ENCODE peak calls at places on chromosomes 1 and 21, in six cellular contexts. K is CD8-positive, alpha-beta T cell; D is fibroblast of lung; C is astrocyte of the spinal cord; E is adrenal gland; Q is lower leg skin. X is an unnamed sample.

GRCh38 chr1:27102707-27103468 is 52.0 kb downstream of the SLC9A1 start:
- DNase-seq in Q (peak; percentile 97), D (peak; percentile 46), E (peak; percentile 69), K (peak; percentile 76), C (peak; percentile 54), X (peak; percentile 93)

GRCh38 chr1:201748331-201748730 is 80.6 kb upstream of the IPO9 start:
- DNase-seq in Q (no peak), C (peak; percentile 97), E (no peak), D (peak; percentile 68), K (no peak), X (no peak)

GRCh38 chr1:232388363-232388762 is 241.6 kb downstream of the SIPA1L2 start:
- DNase-seq in Q (no peak), C (no peak), E (no peak), K (no peak), D (no peak), X (no peak)

GRCh38 chr1:46724991-46725735 is 6.2 kb upstream of the EFCAB14 start:
- DNase-seq in K (peak; percentile 52), E (peak; percentile 70), Q (peak; percentile 88), D (peak; percentile 88), C (peak; percentile 84), X (no peak)

GRCh38 chr1:225694151-225694603 is 41.3 kb upstream of the ENAH start:
- DNase-seq in Q (peak; percentile 8), E (peak; percentile 76), K (no peak), C (peak; percentile 41), D (peak; percentile 56), X (no peak)

GRCh38 chr1:61327436-61327835 is 245.1 kb downstream of the NFIA start:
- DNase-seq in C (no peak), E (no peak), K (no peak), D (no peak), Q (no peak), X (no peak)

GRCh38 chr1:41895552-41895951 is 23.2 kb downstream of the HIVEP3 start:
- DNase-seq in C (no peak), D (no peak), Q (no peak), E (no peak), K (no peak), X (no peak)

GRCh38 chr1:199157494-199157893 is 518.7 kb downstream of the PTPRC start:
- DNase-seq in D (no peak), C (peak; percentile 52), K (no peak), E (no peak), Q (no peak), X (no peak)

GRCh38 chr1:214658785-214659184 is 55.8 kb downstream of the CENPF start:
- DNase-seq in D (peak; percentile 40), Q (no peak), E (peak; percentile 53), K (no peak), C (peak; percentile 51), X (no peak)

GRCh38 chr21:21114456-21114855 is 116.2 kb downstream of the NCAM2 start:
- DNase-seq in E (no peak), Q (no peak), D (no peak), K (no peak), C (no peak), X (no peak)

DNA sequence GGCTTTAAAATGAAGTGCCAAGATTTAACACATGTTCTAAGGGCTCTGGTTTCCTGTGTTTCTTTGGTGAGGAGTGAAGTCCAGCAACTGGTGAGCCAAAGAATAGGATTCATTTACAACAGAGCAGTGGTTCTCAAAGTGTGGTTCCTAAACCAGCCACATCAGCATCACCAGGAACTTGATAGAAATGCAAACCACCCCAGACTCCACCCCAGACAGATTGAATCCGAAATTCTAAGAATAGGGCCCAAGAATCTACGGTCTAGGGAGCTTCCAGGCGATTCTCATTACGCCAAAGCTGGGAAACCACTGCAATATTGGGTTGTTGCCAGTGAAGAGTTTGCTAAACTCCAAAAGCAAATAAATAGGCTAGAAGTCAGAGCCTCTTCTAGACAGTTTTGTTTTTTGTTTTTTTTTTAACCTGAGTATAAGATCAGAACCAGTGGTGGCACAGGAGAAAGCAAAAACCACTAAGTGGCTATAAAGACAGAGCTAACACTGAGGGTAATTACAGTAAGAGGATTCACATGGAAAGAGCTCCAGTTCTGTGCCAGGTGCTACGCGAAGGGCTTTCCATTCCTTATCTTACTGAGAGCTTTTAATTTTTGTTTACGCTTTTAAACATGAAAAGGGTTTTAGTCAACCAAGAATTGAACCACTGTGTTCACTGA is 42.5 kb upstream of the FMO2 start:
- DNase-seq in E (peak; percentile 20), K (no peak), C (peak; percentile 86), D (peak; percentile 92), Q (no peak), X (no peak)
- TF ChIP-seq CTCF in E (no peak), K (no peak), C (no peak), D (no peak), Q (no peak), X (no peak)

GRCh38 chr1:217019475-217019874 is 296.2 kb upstream of the ESRRG start:
- DNase-seq in C (no peak), D (no peak), E (no peak), Q (no peak), K (no peak), X (no peak)
- TF ChIP-seq CTCF in C (no peak), D (no peak), E (no peak), Q (no peak), K (no peak), X (no peak)

DNA sequence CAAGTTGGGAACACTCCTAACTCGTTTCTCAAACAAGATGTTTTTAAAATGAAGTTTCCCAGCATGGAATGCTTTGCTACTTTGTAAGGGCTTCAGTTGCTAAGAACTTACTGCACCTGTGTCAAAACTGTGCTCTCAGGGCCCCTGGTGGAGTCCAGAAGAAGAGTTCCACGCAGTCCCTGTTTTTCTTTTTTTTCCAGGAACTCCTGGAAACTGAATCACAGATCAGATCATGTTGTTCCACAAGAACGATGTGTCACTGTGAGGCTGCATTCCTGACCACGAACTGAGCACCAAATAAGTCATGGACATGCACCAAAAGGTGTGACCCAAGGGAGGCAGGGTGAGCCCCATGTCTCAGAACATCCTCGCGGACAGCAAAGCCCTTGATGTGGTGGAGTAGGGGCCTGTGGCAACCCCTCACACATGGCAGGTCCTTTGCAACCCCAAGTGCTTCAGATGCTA is 257.2 kb downstream of the KCNJ6 start:
- DNase-seq in C (peak; percentile 64), D (peak; percentile 75), Q (no peak), E (peak; percentile 46), K (no peak), X (no peak)
- TF ChIP-seq CTCF in C (peak; percentile 22), D (peak; percentile 27), Q (no peak), E (peak; percentile 22), K (no peak), X (no peak)

GRCh38 chr1:210291088-210291487 is 37.6 kb upstream of the HHAT start:
- DNase-seq in E (no peak), K (no peak), C (no peak), Q (no peak), D (no peak), X (no peak)

GRCh38 chr1:210293191-210293607 is 35.5 kb upstream of the HHAT start:
- DNase-seq in C (peak; percentile 88), E (peak; percentile 14), K (no peak), D (peak; percentile 96), Q (peak; percentile 92), X (no peak)

GRCh38 chr1:210291786-210292275 is 36.9 kb upstream of the HHAT start:
- DNase-seq in E (no peak), Q (no peak), D (peak; percentile 71), K (no peak), C (peak; percentile 40), X (no peak)

GRCh38 chr1:210294991-210295773 is 33.5 kb upstream of the HHAT start:
- DNase-seq in D (no peak), Q (peak; percentile 92), K (no peak), E (no peak), C (peak; percentile 74), X (no peak)

GRCh38 chr1:210292276-210292851 is 36.3 kb upstream of the HHAT start:
- DNase-seq in E (peak; percentile 45), C (peak; percentile 30), Q (peak; percentile 92), K (no peak), D (no peak), X (no peak)
- TF ChIP-seq CTCF in E (no peak), C (peak; percentile 30), Q (no peak), K (no peak), D (no peak), X (no peak)

GRCh38 chr1:44355582-44356305 is 687 bp upstream of the ERI3 start:
- DNase-seq in Q (no peak), E (no peak), C (no peak), K (no peak), D (no peak), X (no peak)

GRCh38 chr1:44357710-44358109 is 2.7 kb upstream of the ERI3 start:
- DNase-seq in K (no peak), C (no peak), E (no peak), Q (no peak), D (no peak), X (no peak)

GRCh38 chr1:44366576-44366975 is 11.5 kb upstream of the ERI3 start:
- DNase-seq in K (no peak), C (no peak), E (no peak), D (no peak), Q (peak; percentile 29), X (no peak)

GRCh38 chr1:44359234-44359937 is 4.3 kb upstream of the ERI3 start:
- DNase-seq in Q (peak; percentile 34), C (no peak), D (no peak), K (no peak), E (no peak), X (no peak)

GRCh38 chr1:44361478-44361877 is 6.4 kb upstream of the ERI3 start:
- DNase-seq in Q (no peak), E (no peak), D (no peak), C (no peak), K (no peak), X (no peak)
- TF ChIP-seq CTCF in Q (no peak), E (no peak), D (no peak), C (no peak), K (no peak), X (no peak)

DNA sequence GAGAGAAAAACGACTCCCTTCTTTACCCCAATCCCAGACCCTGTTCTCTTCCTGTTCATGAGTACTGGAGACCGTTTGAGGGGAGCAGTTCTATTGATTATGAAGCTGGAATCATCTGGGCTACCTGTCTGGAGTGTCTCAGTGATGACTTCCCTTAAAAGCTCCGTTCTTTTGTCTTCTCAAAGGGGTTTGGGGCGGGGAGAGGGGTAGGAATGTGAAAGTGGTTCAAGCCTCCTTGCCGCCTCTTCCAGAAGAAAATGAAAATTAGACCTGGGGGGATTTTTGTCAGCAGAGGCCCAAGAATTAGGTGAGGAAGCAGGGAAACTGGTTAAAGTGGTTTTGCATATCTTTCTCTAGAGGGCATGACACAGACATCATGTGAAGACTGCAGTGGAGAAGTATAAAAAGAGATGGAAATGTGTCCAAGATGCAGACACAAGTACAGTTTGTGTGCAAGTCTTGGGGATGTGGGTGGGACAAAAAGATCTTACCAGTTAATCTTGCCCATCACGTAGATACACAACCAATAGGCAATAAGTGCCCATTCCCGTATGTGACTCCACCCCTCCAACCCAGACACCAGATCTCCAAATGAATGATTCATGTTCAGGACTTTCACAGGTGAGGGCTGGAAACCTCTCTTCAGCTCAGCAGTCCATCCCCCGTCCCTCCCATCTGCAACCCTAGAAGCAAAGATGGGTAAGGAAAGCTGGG is 470 bp upstream of the MTMR11 start:
- DNase-seq in C (peak; percentile 66), E (peak; percentile 75), Q (no peak), K (no peak), D (peak; percentile 51), X (no peak)
- TF ChIP-seq CTCF in C (no peak), E (no peak), Q (no peak), K (no peak), D (peak; percentile 3), X (no peak)

X was measured in omental fat pad.